ENCODE peak calls at places on chromosomes 7 and 10, in six cellular contexts. W, A, F, L, D and X are unnamed samples.

GRCh38 chr7:101970047-101970585 is 152.7 kb downstream of the CUX1 start:
- DNase-seq in W (no peak), A (no peak), D (no peak), F (no peak), L (no peak), X (no peak)

GRCh38 chr7:6188395-6188794 is 84.0 kb downstream of the CYTH3 start:
- DNase-seq in F (no peak), W (no peak), A (no peak), D (no peak), L (no peak), X (no peak)

GRCh38 chr10:89393898-89394297 is 1.5 kb downstream of the IFIT1 start:
- DNase-seq in F (no peak), L (no peak), W (no peak), D (no peak), A (no peak), X (no peak)

GRCh38 chr7:44987996-44988395 is 9.2 kb upstream of the MYO1G start:
- DNase-seq in W (no peak), L (no peak), F (no peak), A (peak; percentile 13), D (no peak), X (no peak)

GRCh38 chr10:69451784-69452251 is 553 bp downstream of the TSPAN15 start:
- DNase-seq in F (no peak), A (no peak), D (no peak), L (peak; percentile 18), W (no peak), X (no peak)

GRCh38 chr10:2476236-2476814 is 591.0 kb upstream of the PFKP start:
- DNase-seq in A (no peak), D (no peak), L (no peak), W (no peak), F (no peak), X (no peak)

GRCh38 chr7:129354428-129355157 is 79.6 kb upstream of the STRIP2 start:
- DNase-seq in D (no peak), W (no peak), A (peak; percentile 18), L (no peak), F (no peak), X (no peak)

GRCh38 chr10:22320591-22321155 is at the start of gene BMI1:
- DNase-seq in A (peak; percentile 64), D (no peak), L (peak; percentile 63), F (peak; percentile 84), W (peak; percentile 91), X (peak; percentile 13)

GRCh38 chr10:14873090-14873760 is 5.4 kb upstream of the SUV39H2 start:
- DNase-seq in D (no peak), F (no peak), L (no peak), W (no peak), A (no peak), X (no peak)

GRCh38 chr7:76340617-76341131 is 18.1 kb downstream of the YWHAG start:
- DNase-seq in L (no peak), F (no peak), W (no peak), D (no peak), A (no peak), X (no peak)

GRCh38 chr7:47811632-47812380 is 136.5 kb downstream of the PKD1L1 start:
- DNase-seq in A (no peak), W (no peak), L (no peak), D (no peak), F (no peak), X (no peak)

GRCh38 chr10:125985557-125986246 is 89.3 kb downstream of the FANK1 start:
- DNase-seq in A (no peak), L (no peak), F (no peak), D (no peak), W (no peak), X (no peak)

GRCh38 chr10:72044417-72045041 is 43.8 kb downstream of the SPOCK2 start:
- DNase-seq in L (no peak), D (no peak), F (peak; percentile 64), A (no peak), W (peak; percentile 79), X (no peak)

GRCh38 chr10:43781480-43782361 is 133.0 kb upstream of the ZNF32 start:
- DNase-seq in A (peak; percentile 87), W (no peak), F (peak; percentile 61), L (no peak), D (no peak), X (no peak)

GRCh38 chr10:49197171-49197570 is 9.0 kb upstream of the TMEM273 start:
- DNase-seq in F (no peak), L (no peak), A (no peak), W (no peak), D (no peak), X (no peak)

GRCh38 chr10:131901181-131901829 is 497 bp downstream of the PPP2R2D start:
- DNase-seq in A (peak; percentile 63), W (peak; percentile 74), F (no peak), L (peak; percentile 43), D (peak; percentile 31), X (no peak)

GRCh38 chr7:108122181-108122580 is 8.0 kb downstream of the LAMB4 start:
- DNase-seq in W (no peak), L (no peak), F (no peak), D (no peak), A (no peak), X (no peak)

GRCh38 chr7:12212051-12212485 is 974 bp downstream of the TMEM106B start:
- DNase-seq in W (no peak), F (peak; percentile 48), L (no peak), A (peak; percentile 25), D (no peak), X (no peak)

GRCh38 chr7:49778731-49779270 is 5.4 kb downstream of the VWC2 start:
- DNase-seq in D (no peak), F (no peak), W (no peak), A (no peak), L (no peak), X (no peak)

GRCh38 chr10:31659665-31660064 is 269.0 kb downstream of the ARHGAP12 start:
- DNase-seq in L (no peak), F (no peak), D (no peak), W (no peak), A (no peak), X (no peak)